ENCODE peak calls at places on chromosome 11, in six cellular contexts. Y is sigmoid colon, E is tibial artery, S is IMR-90, Q is heart right ventricle, D is foreskin keratinocyte. G is an unnamed sample.

GRCh38 chr11:65411681-65412070 is 10.9 kb upstream of the NEAT1 start:
- DNase-seq in S (no peak), Q (no peak), E (no peak), Y (no peak), D (no peak), G (no peak)

GRCh38 chr11:73194593-73194992 is 23.5 kb upstream of the P2RY2 start:
- DNase-seq in D (peak; percentile 86), E (no peak), Q (no peak), S (no peak), Y (peak; percentile 29), G (peak; percentile 28)

GRCh38 chr11:66685276-66686099 is 7.8 kb upstream of the RBM4B start:
- DNase-seq in D (no peak), S (no peak), Q (no peak), E (no peak), Y (no peak), G (peak; percentile 67)

GRCh38 chr11:7019500-7020182 is 505 bp downstream of the ZNF214 start:
- DNase-seq in D (no peak), Q (peak; percentile 13), E (peak; percentile 21), Y (peak; percentile 71), S (peak; percentile 20), G (peak; percentile 50)

GRCh38 chr11:2549491-2549875 is 104.7 kb downstream of the KCNQ1 start:
- DNase-seq in S (no peak), Y (peak; percentile 58), D (no peak), Q (no peak), E (no peak), G (peak; percentile 74)

GRCh38 chr11:14746857-14747256 is 103.3 kb downstream of the PDE3B start:
- DNase-seq in D (no peak), S (no peak), Q (no peak), Y (no peak), E (no peak), G (no peak)

GRCh38 chr11:74050465-74050864 is 41.6 kb upstream of the UCP3 start:
- DNase-seq in S (peak; percentile 66), Y (no peak), E (no peak), Q (no peak), D (no peak), G (no peak)

GRCh38 chr11:134592391-134592990 is 180.4 kb upstream of the B3GAT1 start:
- DNase-seq in Y (no peak), D (no peak), Q (no peak), S (no peak), E (no peak), G (no peak)

GRCh38 chr11:9759519-9760179 is 95.8 kb downstream of the SWAP70 start:
- DNase-seq in E (peak; percentile 98), Y (peak; percentile 94), D (peak; percentile 100), S (peak; percentile 100), Q (peak; percentile 84), G (peak; percentile 96)

GRCh38 chr11:16792426-16792825 is 54.0 kb downstream of the C11orf58 start:
- DNase-seq in S (no peak), Y (no peak), E (no peak), Q (no peak), D (no peak), G (no peak)

GRCh38 chr11:133977067-133977681 is 20.4 kb upstream of the IGSF9B start:
- DNase-seq in E (no peak), S (no peak), Y (no peak), Q (no peak), D (no peak), G (no peak)

GRCh38 chr11:128726464-128727139 is 32.7 kb downstream of the FLI1 start:
- DNase-seq in Y (no peak), D (no peak), S (no peak), E (peak; percentile 35), Q (peak; percentile 44), G (no peak)

GRCh38 chr11:28231475-28231874 is 123.3 kb downstream of the METTL15 start:
- DNase-seq in E (no peak), Q (no peak), S (peak; percentile 90), D (no peak), Y (no peak), G (no peak)

GRCh38 chr11:130180491-130180890 is 20.9 kb downstream of the ST14 start:
- DNase-seq in E (no peak), S (peak; percentile 39), D (peak; percentile 68), Q (no peak), Y (no peak), G (no peak)

GRCh38 chr11:16987205-16987568 is 27.0 kb downstream of the PLEKHA7 start:
- DNase-seq in S (no peak), E (no peak), Q (no peak), Y (no peak), D (no peak), G (no peak)

GRCh38 chr11:113618360-113618759 is 87.7 kb downstream of the TMPRSS5 start:
- DNase-seq in D (peak; percentile 39), Q (no peak), Y (no peak), S (peak; percentile 10), E (no peak), G (no peak)

GRCh38 chr11:89249196-89249595 is 71.5 kb downstream of the TYR start:
- DNase-seq in S (no peak), Q (no peak), Y (no peak), E (no peak), D (no peak), G (no peak)

GRCh38 chr11:116984186-116984585 is 114.0 kb downstream of the SIK3 start:
- DNase-seq in E (no peak), S (peak; percentile 75), D (no peak), Y (no peak), Q (no peak), G (no peak)
- H3K4me1 ChIP-seq in E (peaks cover 50% of the 10 kb centered on the region), S (peaks cover 11% of the 10 kb centered on the region), D (peaks cover 32% of the 10 kb centered on the region), Y (peaks cover 82% of the 10 kb centered on the region), Q (peaks cover 5% of the 10 kb centered on the region), G (peaks cover 14% of the 10 kb centered on the region)

GRCh38 chr11:12111482-12112149 is 1.2 kb downstream of the MICAL2 start:
- DNase-seq in Y (no peak), S (peak; percentile 46), E (peak; percentile 41), D (no peak), Q (no peak), G (peak; percentile 65)
- H3K4me1 ChIP-seq in Y (peaks cover 49% of the 10 kb centered on the region), S (peaks cover 34% of the 10 kb centered on the region), E (peaks cover 35% of the 10 kb centered on the region), D (peaks cover 28% of the 10 kb centered on the region), Q (peaks cover 9% of the 10 kb centered on the region), G (peaks cover 8% of the 10 kb centered on the region)

GRCh38 chr11:11577932-11578331 is 43.9 kb downstream of the GALNT18 start:
- DNase-seq in D (no peak), Y (no peak), E (no peak), S (no peak), Q (no peak), G (no peak)
- H3K4me1 ChIP-seq in D (peaks cover 9% of the 10 kb centered on the region), Y (peaks cover 84% of the 10 kb centered on the region), E (peaks cover 28% of the 10 kb centered on the region), S (no peaks in the 10 kb centered on the region), Q (peaks cover 22% of the 10 kb centered on the region), G (peaks cover 2% of the 10 kb centered on the region)

GRCh38 chr11:93735627-93736026 is 5.7 kb downstream of the TAF1D start:
- DNase-seq in D (no peak), E (no peak), S (no peak), Y (no peak), Q (no peak), G (no peak)
- H3K4me1 ChIP-seq in D (peaks cover 26% of the 10 kb centered on the region), E (peaks cover 38% of the 10 kb centered on the region), S (peaks cover 6% of the 10 kb centered on the region), Y (peaks cover 51% of the 10 kb centered on the region), Q (no peaks in the 10 kb centered on the region), G (no peaks in the 10 kb centered on the region)

GRCh38 chr11:77071671-77072605 is 5.2 kb downstream of the CAPN5 start:
- DNase-seq in D (no peak), E (no peak), S (peak; percentile 37), Y (peak; percentile 62), Q (no peak), G (peak; percentile 60)

GRCh38 chr11:77071077-77071476 is 4.3 kb downstream of the CAPN5 start:
- DNase-seq in Y (peak; percentile 50), D (no peak), Q (no peak), S (no peak), E (no peak), G (no peak)

GRCh38 chr11:77074205-77074604 is 7.4 kb downstream of the CAPN5 start:
- DNase-seq in S (no peak), Q (no peak), Y (peak; percentile 63), E (no peak), D (no peak), G (peak; percentile 44)

GRCh38 chr11:77073328-77074001 is 6.7 kb downstream of the CAPN5 start:
- DNase-seq in Y (peak; percentile 98), E (peak; percentile 96), D (peak; percentile 68), S (peak; percentile 94), Q (peak; percentile 82), G (peak; percentile 92)

DNA sequence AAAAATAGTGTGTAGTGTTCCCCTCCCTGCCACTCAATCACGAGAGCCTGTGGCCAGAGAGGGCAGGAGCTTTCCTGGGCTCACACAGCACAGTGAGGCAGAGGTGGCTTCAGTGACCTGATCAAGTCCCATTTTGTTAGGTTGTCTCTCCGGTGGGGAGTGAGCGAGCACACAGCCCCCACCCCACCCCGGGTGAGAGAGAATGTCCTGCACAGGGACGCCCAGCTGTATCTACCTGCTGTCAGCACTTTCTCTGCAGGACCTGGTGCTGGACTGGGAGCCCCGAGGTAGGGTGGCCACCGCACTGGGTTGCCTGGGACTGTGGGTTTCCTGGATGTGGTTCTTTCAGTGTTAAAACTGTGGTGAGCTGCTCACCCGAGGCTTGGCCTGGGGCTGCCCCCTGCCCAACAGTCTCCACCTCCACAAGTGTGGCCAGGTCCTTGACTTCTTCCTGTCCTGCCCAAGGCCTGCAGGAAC is 6.1 kb downstream of the CAPN5 start:
- DNase-seq in Q (no peak), Y (no peak), D (no peak), S (no peak), E (no peak), G (no peak)
- H3K4me1 ChIP-seq in Q (peaks cover 10% of the 10 kb centered on the region), Y (peaks cover 42% of the 10 kb centered on the region), D (peaks cover 5% of the 10 kb centered on the region), S (peaks cover 33% of the 10 kb centered on the region), E (peaks cover 30% of the 10 kb centered on the region), G (no peaks in the 10 kb centered on the region)

GRCh38 chr11:118621071-118621815 is 13.8 kb downstream of the PHLDB1 start:
- DNase-seq in D (peak; percentile 78), S (peak; percentile 86), Q (peak; percentile 93), Y (peak; percentile 96), E (peak; percentile 92), G (peak; percentile 97)

GRCh38 chr11:118622376-118623290 is 15.2 kb downstream of the PHLDB1 start:
- DNase-seq in Y (no peak), S (peak; percentile 69), Q (peak; percentile 67), E (no peak), D (peak; percentile 98), G (peak; percentile 88)

GRCh38 chr11:118620529-118621070 is 13.2 kb downstream of the PHLDB1 start:
- DNase-seq in E (no peak), Q (peak; percentile 64), S (no peak), D (no peak), Y (no peak), G (peak; percentile 50)

GRCh38 chr11:118623291-118623655 is 15.9 kb downstream of the PHLDB1 start:
- DNase-seq in D (peak; percentile 96), S (peak; percentile 54), Y (no peak), Q (no peak), E (no peak), G (peak; percentile 63)

DNA sequence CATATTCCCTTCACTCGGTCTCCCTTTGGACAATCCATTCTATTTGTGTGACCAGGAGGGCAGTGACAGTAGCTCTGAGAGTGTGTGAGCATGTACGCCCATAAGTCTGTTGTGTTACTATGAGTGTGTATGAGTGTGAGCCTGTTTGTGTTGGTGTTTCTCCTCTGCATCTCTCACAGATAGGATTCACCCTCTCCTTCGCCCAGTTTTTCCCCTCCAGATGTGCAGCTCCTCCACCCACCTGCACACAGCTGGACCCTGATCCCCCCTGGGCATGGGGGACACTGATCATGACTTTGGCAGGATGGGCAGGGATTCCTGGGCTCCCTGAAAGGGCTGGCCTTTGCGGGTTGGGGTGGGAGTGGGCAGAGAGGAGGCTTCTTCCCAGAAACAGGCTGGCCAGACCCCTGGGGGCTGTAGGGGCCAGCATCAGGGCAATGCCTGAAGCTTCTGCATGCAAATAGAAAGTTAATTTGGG is 14.5 kb downstream of the PHLDB1 start:
- DNase-seq in E (no peak), S (no peak), Q (no peak), Y (no peak), D (no peak), G (no peak)
- H3K4me1 ChIP-seq in E (peaks cover 73% of the 10 kb centered on the region), S (peaks cover 43% of the 10 kb centered on the region), Q (peaks cover 48% of the 10 kb centered on the region), Y (peaks cover 79% of the 10 kb centered on the region), D (peaks cover 19% of the 10 kb centered on the region), G (no peaks in the 10 kb centered on the region)

G was measured in aorta.